ENCODE peak calls at places on chromosomes 13 and 19, in six cellular contexts. F is tibial artery, J is B cell, Z is nephron progenitor cell, X is non-pigmented ciliary epithelial cell, C is SHP77. K is an unnamed sample.

GRCh38 chr19:49570997-49571676 is 9.2 kb downstream of the NOSIP start:
- DNase-seq in Z (no peak), X (no peak), F (no peak), J (no peak), C (peak; percentile 61), K (no peak)

GRCh38 chr19:32351807-32352630 is 6.6 kb downstream of the ZNF507 start:
- DNase-seq in J (no peak), X (no peak), F (no peak), Z (no peak), C (no peak), K (no peak)

GRCh38 chr19:48962029-48962848 is 2.9 kb upstream of the FTL start:
- DNase-seq in X (no peak), Z (no peak), F (peak; percentile 80), C (peak; percentile 67), J (peak; percentile 88), K (no peak)

GRCh38 chr13:37481005-37481857 is 117.3 kb downstream of the POSTN start:
- DNase-seq in X (no peak), Z (no peak), J (no peak), F (no peak), C (no peak), K (no peak)

GRCh38 chr19:32558607-32559228 is 22.3 kb upstream of the PDCD5 start:
- DNase-seq in J (no peak), C (no peak), F (no peak), Z (peak; percentile 27), X (no peak), K (no peak)

GRCh38 chr19:23525265-23525862 is 130.1 kb upstream of the ZNF91 start:
- DNase-seq in Z (no peak), F (no peak), C (no peak), X (no peak), J (no peak), K (no peak)

GRCh38 chr13:34748078-34748477 is 194.0 kb upstream of the NBEA start:
- DNase-seq in Z (no peak), C (peak; percentile 84), F (peak; percentile 64), J (no peak), X (no peak), K (peak; percentile 14)

GRCh38 chr19:56119585-56119978 is 1.5 kb downstream of the ZNF787 start:
- DNase-seq in X (no peak), F (no peak), Z (no peak), C (no peak), J (no peak), K (no peak)

GRCh38 chr19:28514166-28514565 is 698.8 kb downstream of the UQCRFS1 start:
- DNase-seq in C (no peak), J (no peak), Z (peak; percentile 23), F (no peak), X (no peak), K (no peak)

GRCh38 chr13:50526771-50527567 is 316.5 kb downstream of the DLEU7 start:
- DNase-seq in Z (no peak), F (peak; percentile 74), X (no peak), J (no peak), C (peak; percentile 14), K (no peak)

GRCh38 chr19:28502879-28503734 is 709.8 kb downstream of the UQCRFS1 start:
- DNase-seq in J (no peak), X (no peak), Z (no peak), F (no peak), C (no peak), K (no peak)

GRCh38 chr13:23960566-23961156 is 63.4 kb upstream of the C1QTNF9B start:
- DNase-seq in F (no peak), C (peak; percentile 21), X (no peak), Z (peak; percentile 30), J (no peak), K (no peak)

GRCh38 chr19:52464798-52465470 is 11.6 kb downstream of the ZNF578 start:
- DNase-seq in F (no peak), C (peak; percentile 5), X (no peak), Z (peak; percentile 49), J (no peak), K (peak; percentile 4)

GRCh38 chr13:42474954-42475353 is 99.0 kb upstream of the TNFSF11 start:
- DNase-seq in X (peak; percentile 88), J (no peak), F (no peak), Z (no peak), C (no peak), K (no peak)

GRCh38 chr13:41643502-41643901 is 186.2 kb downstream of the RGCC start:
- DNase-seq in C (no peak), F (no peak), X (no peak), J (no peak), Z (no peak), K (no peak)

GRCh38 chr13:45255253-45255987 is 54.6 kb upstream of the KCTD4 start:
- DNase-seq in X (no peak), C (no peak), F (no peak), J (no peak), Z (no peak), K (no peak)

GRCh38 chr19:30857966-30858490 is 485.8 kb downstream of the ZNF536 start:
- DNase-seq in J (no peak), X (no peak), Z (no peak), C (no peak), F (peak; percentile 23), K (no peak)

GRCh38 chr13:70829748-70830147 is 721.5 kb upstream of the KLHL1 start:
- DNase-seq in C (no peak), X (no peak), F (no peak), J (no peak), Z (no peak), K (no peak)

GRCh38 chr13:28817204-28817603 is 2.9 kb upstream of the MTUS2 start:
- DNase-seq in X (no peak), C (no peak), Z (no peak), J (no peak), F (no peak), K (no peak)

GRCh38 chr13:105541565-105541964 is 993.9 kb downstream of the EFNB2 start:
- DNase-seq in Z (no peak), J (no peak), X (no peak), C (no peak), F (no peak), K (no peak)

GRCh38 chr19:45404557-45405434 is at the start of gene PPP1R13L:
- DNase-seq in F (peak; percentile 93), X (peak; percentile 48), C (peak; percentile 65), J (peak; percentile 66), Z (peak; percentile 73), K (peak; percentile 81)

GRCh38 chr13:73835138-73835721 is 299.0 kb downstream of the KLF12 start:
- DNase-seq in F (no peak), X (no peak), Z (peak; percentile 3), C (peak; percentile 9), J (peak; percentile 23), K (peak; percentile 21)

GRCh38 chr13:80251403-80251802 is 89.5 kb downstream of the SPRY2 start:
- DNase-seq in C (no peak), J (no peak), X (no peak), Z (no peak), F (no peak), K (no peak)